ENCODE peak calls at places on chromosomes 3 and 15, in five cellular contexts. One of them, this sample, is unnamed.
A peak's percentile ranks its signal among the peaks of the same experiment; 100 is the strongest.

GRCh38 chr3:115321396-115321795 is 174.3 kb upstream of the ZBTB20 start:
- DNase-seq in A549: no peak
- DNase-seq in transverse colon: no peak
- DNase-seq in AG04450: no peak
- DNase-seq in upper lobe of right lung: no peak
- DNase-seq in this sample: peak; percentile 5

GRCh38 chr15:72227192-72227586 is 3.8 kb downstream of the PKM start:
- DNase-seq in A549: no peak
- DNase-seq in AG04450: no peak
- DNase-seq in transverse colon: no peak
- DNase-seq in upper lobe of right lung: no peak
- DNase-seq in this sample: peak; percentile 91

GRCh38 chr3:36429986-36430485 is 49.7 kb downstream of the STAC start:
- DNase-seq in A549: no peak
- DNase-seq in upper lobe of right lung: no peak
- DNase-seq in transverse colon: no peak
- DNase-seq in AG04450: no peak
- DNase-seq in this sample: no peak

GRCh38 chr15:100849021-100849831 is 30.4 kb upstream of the ALDH1A3 start:
- DNase-seq in A549: peak; percentile 96
- DNase-seq in AG04450: no peak
- DNase-seq in upper lobe of right lung: peak; percentile 77
- DNase-seq in transverse colon: peak; percentile 72
- DNase-seq in this sample: no peak

GRCh38 chr3:84683493-84683892 is 275.3 kb upstream of the CADM2 start:
- DNase-seq in upper lobe of right lung: no peak
- DNase-seq in transverse colon: no peak
- DNase-seq in AG04450: no peak
- DNase-seq in A549: no peak
- DNase-seq in this sample: no peak

GRCh38 chr3:185561958-185562357 is 9.6 kb upstream of the LIPH start:
- DNase-seq in upper lobe of right lung: no peak
- DNase-seq in A549: no peak
- DNase-seq in AG04450: no peak
- DNase-seq in transverse colon: no peak
- DNase-seq in this sample: no peak

GRCh38 chr3:25661694-25662455 is 2.8 kb downstream of the TOP2B start:
- DNase-seq in A549: no peak
- DNase-seq in upper lobe of right lung: no peak
- DNase-seq in transverse colon: no peak
- DNase-seq in AG04450: no peak
- DNase-seq in this sample: no peak

GRCh38 chr15:50907866-50908208 is 646 bp upstream of the AP4E1 start:
- DNase-seq in A549: peak; percentile 46
- DNase-seq in AG04450: no peak
- DNase-seq in upper lobe of right lung: no peak
- DNase-seq in transverse colon: peak; percentile 46
- DNase-seq in this sample: no peak

GRCh38 chr3:99884484-99884883 is 66.8 kb downstream of the CMSS1 start:
- DNase-seq in AG04450: no peak
- DNase-seq in upper lobe of right lung: no peak
- DNase-seq in A549: no peak
- DNase-seq in transverse colon: no peak
- DNase-seq in this sample: no peak

GRCh38 chr3:177427096-177427495 is 229.8 kb upstream of the TBL1XR1 start:
- DNase-seq in transverse colon: no peak
- DNase-seq in A549: no peak
- DNase-seq in upper lobe of right lung: no peak
- DNase-seq in AG04450: no peak
- DNase-seq in this sample: no peak

GRCh38 chr15:41462396-41462795 is 31.3 kb upstream of the ITPKA start:
- DNase-seq in upper lobe of right lung: no peak
- DNase-seq in AG04450: no peak
- DNase-seq in transverse colon: no peak
- DNase-seq in A549: no peak
- DNase-seq in this sample: no peak

GRCh38 chr3:51968175-51968681 is 974 bp upstream of the PCBP4 start:
- DNase-seq in transverse colon: no peak
- DNase-seq in A549: no peak
- DNase-seq in AG04450: no peak
- DNase-seq in upper lobe of right lung: no peak
- DNase-seq in this sample: no peak

GRCh38 chr3:66536791-66537190 is 36.0 kb upstream of the LRIG1 start:
- DNase-seq in upper lobe of right lung: no peak
- DNase-seq in transverse colon: no peak
- DNase-seq in AG04450: no peak
- DNase-seq in A549: no peak
- DNase-seq in this sample: no peak

GRCh38 chr3:52670621-52671521 is 14.8 kb downstream of the PBRM1 start:
- DNase-seq in upper lobe of right lung: no peak
- DNase-seq in AG04450: peak; percentile 99
- DNase-seq in transverse colon: no peak
- DNase-seq in A549: peak; percentile 55
- DNase-seq in this sample: peak; percentile 97

GRCh38 chr15:76058714-76059319 is 968 bp upstream of the TMEM266 start:
- DNase-seq in A549: peak; percentile 50
- DNase-seq in AG04450: no peak
- DNase-seq in transverse colon: no peak
- DNase-seq in upper lobe of right lung: no peak
- DNase-seq in this sample: no peak

GRCh38 chr3:64575211-64575844 is 112.5 kb downstream of the ADAMTS9 start:
- DNase-seq in transverse colon: no peak
- DNase-seq in A549: peak; percentile 13
- DNase-seq in AG04450: no peak
- DNase-seq in upper lobe of right lung: no peak
- DNase-seq in this sample: no peak

GRCh38 chr3:120762575-120762974 is 20.0 kb downstream of the GTF2E1 start:
- DNase-seq in transverse colon: no peak
- DNase-seq in upper lobe of right lung: no peak
- DNase-seq in A549: no peak
- DNase-seq in AG04450: no peak
- DNase-seq in this sample: no peak

GRCh38 chr15:98684441-98684840 is 36.1 kb downstream of the IGF1R start:
- DNase-seq in AG04450: no peak
- DNase-seq in transverse colon: no peak
- DNase-seq in A549: no peak
- DNase-seq in upper lobe of right lung: no peak
- DNase-seq in this sample: no peak

GRCh38 chr3:140276698-140277097 is 341.7 kb downstream of the CLSTN2 start:
- DNase-seq in upper lobe of right lung: no peak
- DNase-seq in A549: no peak
- DNase-seq in AG04450: no peak
- DNase-seq in transverse colon: no peak
- DNase-seq in this sample: no peak

GRCh38 chr15:71599404-71600225 is 210.7 kb upstream of the NR2E3 start:
- DNase-seq in AG04450: no peak
- DNase-seq in transverse colon: no peak
- DNase-seq in A549: no peak
- DNase-seq in upper lobe of right lung: no peak
- DNase-seq in this sample: no peak

GRCh38 chr3:32177702-32178198 is 60.7 kb upstream of the CMTM8 start:
- DNase-seq in upper lobe of right lung: no peak
- DNase-seq in AG04450: peak; percentile 0
- DNase-seq in A549: peak; percentile 67
- DNase-seq in transverse colon: peak; percentile 67
- DNase-seq in this sample: peak; percentile 53

GRCh38 chr3:69095636-69096035 is 10.9 kb downstream of the ARL6IP5 start:
- DNase-seq in AG04450: no peak
- DNase-seq in transverse colon: no peak
- DNase-seq in A549: no peak
- DNase-seq in upper lobe of right lung: no peak
- DNase-seq in this sample: no peak

GRCh38 chr3:117171124-117171523 is 461.5 kb downstream of the TUSC7 start:
- DNase-seq in AG04450: no peak
- DNase-seq in A549: no peak
- DNase-seq in transverse colon: no peak
- DNase-seq in upper lobe of right lung: no peak
- DNase-seq in this sample: no peak

GRCh38 chr3:124142389-124142970 is 150.6 kb upstream of the ROPN1 start:
- DNase-seq in upper lobe of right lung: no peak
- DNase-seq in AG04450: no peak
- DNase-seq in A549: no peak
- DNase-seq in transverse colon: no peak
- DNase-seq in this sample: no peak

GRCh38 chr3:81666502-81667121 is 94.8 kb downstream of the GBE1 start:
- DNase-seq in upper lobe of right lung: no peak
- DNase-seq in transverse colon: no peak
- DNase-seq in A549: no peak
- DNase-seq in AG04450: no peak
- DNase-seq in this sample: no peak

GRCh38 chr3:17360991-17361390 is 381.4 kb downstream of the TBC1D5 start:
- DNase-seq in upper lobe of right lung: no peak
- DNase-seq in A549: no peak
- DNase-seq in AG04450: no peak
- DNase-seq in transverse colon: no peak
- DNase-seq in this sample: no peak

GRCh38 chr3:192917258-192917507 is 473 bp downstream of the MB21D2 start:
- DNase-seq in A549: no peak
- DNase-seq in AG04450: no peak
- DNase-seq in transverse colon: no peak
- DNase-seq in upper lobe of right lung: no peak
- DNase-seq in this sample: no peak

DNA sequence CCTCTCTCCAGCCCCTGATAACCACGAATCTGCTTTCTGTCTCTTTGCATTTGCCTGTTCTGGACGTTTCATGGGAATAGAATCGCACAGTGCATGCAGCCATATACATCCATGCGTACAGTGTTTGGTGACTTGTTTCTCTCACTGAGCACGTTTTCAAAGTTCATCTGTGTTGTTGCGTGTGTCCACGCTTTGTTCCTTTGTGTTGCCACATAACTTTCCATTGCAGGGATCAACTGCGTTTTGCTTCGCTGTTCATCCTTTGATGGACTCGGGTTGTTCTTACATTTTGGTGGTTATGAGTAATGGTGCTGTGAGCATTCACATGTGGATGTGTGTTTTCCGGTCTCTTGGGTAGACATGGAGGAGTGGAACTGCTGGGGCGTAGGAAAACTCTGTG is 56.4 kb upstream of the TAMM41 start:
- DNase-seq in AG04450: no peak
- DNase-seq in upper lobe of right lung: no peak
- DNase-seq in A549: no peak
- DNase-seq in transverse colon: no peak
- DNase-seq in this sample: no peak
- H3K27ac ChIP-seq in AG04450: no peak overlapping the region
- H3K27ac ChIP-seq in upper lobe of right lung: no peak overlapping the region
- H3K27ac ChIP-seq in A549: no peak overlapping the region
- H3K27ac ChIP-seq in transverse colon: no peak overlapping the region
- H3K27ac ChIP-seq in this sample: no peak overlapping the region

DNA sequence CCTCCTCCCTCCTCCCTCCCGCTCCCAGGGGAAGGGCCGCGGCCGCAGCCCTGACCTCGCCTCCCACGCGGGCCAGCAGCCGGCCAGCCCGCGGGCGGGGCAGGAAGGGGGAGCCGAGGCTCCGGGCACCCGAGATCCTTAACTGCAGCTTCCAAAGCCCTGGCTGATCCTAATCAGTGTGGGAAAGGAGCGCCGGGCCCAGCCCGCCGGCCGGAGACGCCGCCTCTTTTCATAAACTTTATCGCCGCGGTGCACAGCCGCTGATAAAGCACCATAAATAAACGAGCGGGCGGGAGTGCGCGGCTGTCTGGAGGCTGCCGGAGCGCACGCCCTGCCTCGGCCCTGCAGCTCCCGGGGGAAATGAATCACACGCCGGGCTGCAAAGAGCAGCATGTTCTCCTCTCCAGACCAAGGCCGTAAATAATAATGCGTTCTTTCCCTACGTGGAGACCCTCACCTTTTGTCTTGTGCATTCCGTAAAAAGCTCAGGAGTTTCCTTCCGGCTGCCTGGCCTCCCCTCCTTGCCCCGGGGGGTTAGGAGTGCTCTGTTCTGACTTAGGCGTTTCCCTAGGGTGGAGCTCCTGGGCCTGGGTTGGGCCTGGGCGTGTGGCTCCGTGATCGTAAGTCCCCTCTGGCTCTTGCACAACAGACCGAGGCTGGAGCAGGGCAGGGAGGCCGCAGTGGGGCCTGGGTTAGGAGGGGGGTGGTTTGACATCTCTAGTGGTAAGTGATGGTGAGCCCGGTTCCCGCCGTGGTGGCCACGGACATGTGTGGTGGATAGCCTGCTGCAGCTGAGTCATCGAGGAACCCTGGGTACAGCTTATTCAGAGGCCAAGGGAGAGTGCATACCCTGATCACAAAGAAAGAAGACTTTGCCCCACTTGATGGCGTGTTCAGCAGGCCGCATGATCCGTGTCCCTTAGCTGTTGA is 132.6 kb upstream of the HES1 start:
- DNase-seq in AG04450: peak; percentile 47
- DNase-seq in upper lobe of right lung: peak; percentile 95
- DNase-seq in transverse colon: peak; percentile 91
- DNase-seq in A549: peak; percentile 82
- DNase-seq in this sample: peak; percentile 74
- H3K27ac ChIP-seq in AG04450: peak overlapping the region; percentile 11
- H3K27ac ChIP-seq in upper lobe of right lung: peak overlapping the region; percentile 73
- H3K27ac ChIP-seq in transverse colon: peak overlapping the region; percentile 89
- H3K27ac ChIP-seq in A549: peak overlapping the region; percentile 86
- H3K27ac ChIP-seq in this sample: peak overlapping the region; percentile 94

DNA sequence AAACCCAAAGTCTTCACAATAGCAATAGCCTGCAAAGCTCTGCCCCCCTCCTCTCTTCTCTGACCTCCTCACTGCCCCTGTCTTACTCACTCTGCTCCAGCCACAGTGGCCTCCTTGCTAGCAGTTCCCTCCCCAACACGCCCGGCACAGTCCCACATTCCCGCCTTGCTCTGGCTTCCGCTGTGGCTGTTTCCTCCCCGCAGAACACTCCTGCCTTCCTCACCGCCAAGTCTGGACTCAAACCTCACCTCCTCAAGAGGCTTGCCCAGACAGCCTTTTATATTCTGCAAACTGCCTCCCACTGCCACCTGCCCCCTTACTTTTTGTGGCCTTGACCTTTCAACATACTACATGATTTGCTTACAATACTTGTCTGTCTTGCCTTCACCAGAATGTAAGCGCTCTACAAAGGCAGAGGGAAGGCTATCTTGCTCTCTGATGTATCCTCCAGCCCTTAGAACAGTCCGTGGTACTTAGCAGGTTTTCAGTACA is 406 bp upstream of the MPI start:
- DNase-seq in upper lobe of right lung: peak; percentile 73
- DNase-seq in A549: no peak
- DNase-seq in transverse colon: peak; percentile 33
- DNase-seq in AG04450: no peak
- DNase-seq in this sample: no peak
- H3K27ac ChIP-seq in upper lobe of right lung: peak overlapping the region; percentile 73
- H3K27ac ChIP-seq in A549: peak overlapping the region; percentile 78
- H3K27ac ChIP-seq in transverse colon: peak overlapping the region; percentile 84
- H3K27ac ChIP-seq in AG04450: no peak overlapping the region
- H3K27ac ChIP-seq in this sample: peak overlapping the region; percentile 22

DNA sequence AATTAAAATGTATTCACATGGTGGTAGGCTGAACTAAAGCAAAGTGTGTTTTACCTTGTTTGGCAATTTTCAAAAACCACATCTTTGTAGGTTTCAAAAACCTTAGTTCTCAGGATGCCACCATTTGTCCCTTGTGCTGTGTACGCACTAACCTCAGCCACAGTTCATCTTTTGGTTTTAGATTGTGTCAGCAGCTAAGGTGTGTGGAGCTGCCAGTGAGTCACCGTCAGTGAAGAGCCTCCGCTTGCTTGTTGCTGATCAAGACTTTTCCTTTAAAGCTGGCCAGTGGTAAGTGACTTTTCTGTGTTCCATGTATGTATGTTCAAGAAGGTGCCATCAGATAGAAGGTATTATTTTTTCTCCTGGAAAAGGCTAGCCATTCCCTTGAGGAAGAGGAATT is 21.1 kb downstream of the OXNAD1 start:
- DNase-seq in transverse colon: peak; percentile 26
- DNase-seq in upper lobe of right lung: no peak
- DNase-seq in AG04450: no peak
- DNase-seq in A549: no peak
- DNase-seq in this sample: no peak
- H3K27ac ChIP-seq in transverse colon: peak overlapping the region; percentile 50
- H3K27ac ChIP-seq in upper lobe of right lung: peak overlapping the region; percentile 52
- H3K27ac ChIP-seq in AG04450: no peak overlapping the region
- H3K27ac ChIP-seq in A549: no peak overlapping the region
- H3K27ac ChIP-seq in this sample: no peak overlapping the region